ENCODE peak calls at places on chromosomes 2 and 18, in five cellular contexts. One of them, this sample, is unnamed. For H3K27me3, the result is how much of the 10 kb centered on the place peaks cover.

GRCh38 chr2:26577442-26578433 is 63.4 kb downstream of the CIB4 start:
- DNase-seq in cardiac muscle cell: peak
- DNase-seq in mammary epithelial cell: peak
- DNase-seq in HCT116: peak
- DNase-seq in heart right ventricle: peak
- DNase-seq in this sample: peak

GRCh38 chr2:239386872-239387445 is 13.9 kb downstream of the HDAC4 start:
- DNase-seq in cardiac muscle cell: no peak
- DNase-seq in mammary epithelial cell: no peak
- DNase-seq in HCT116: no peak
- DNase-seq in heart right ventricle: no peak
- DNase-seq in this sample: no peak

GRCh38 chr2:55133467-55134315 is 83.4 kb upstream of the RTN4 start:
- DNase-seq in cardiac muscle cell: peak
- DNase-seq in mammary epithelial cell: peak
- DNase-seq in HCT116: no peak
- DNase-seq in heart right ventricle: peak
- DNase-seq in this sample: peak

GRCh38 chr2:129443235-129443884 is 536.1 kb upstream of the RAB6C start:
- DNase-seq in cardiac muscle cell: no peak
- DNase-seq in mammary epithelial cell: no peak
- DNase-seq in HCT116: peak
- DNase-seq in heart right ventricle: no peak
- DNase-seq in this sample: no peak

GRCh38 chr2:119259296-119259860 is 35.7 kb downstream of the STEAP3 start:
- DNase-seq in cardiac muscle cell: peak
- DNase-seq in mammary epithelial cell: no peak
- DNase-seq in HCT116: no peak
- DNase-seq in heart right ventricle: no peak
- DNase-seq in this sample: no peak

GRCh38 chr2:49251766-49252165 is 97.5 kb upstream of the FSHR start:
- DNase-seq in cardiac muscle cell: peak
- DNase-seq in mammary epithelial cell: no peak
- DNase-seq in HCT116: no peak
- DNase-seq in heart right ventricle: no peak
- DNase-seq in this sample: no peak

GRCh38 chr2:161625314-161625919 is 1.2 kb downstream of the SLC4A10 start:
- DNase-seq in cardiac muscle cell: no peak
- DNase-seq in mammary epithelial cell: no peak
- DNase-seq in HCT116: no peak
- DNase-seq in heart right ventricle: no peak
- DNase-seq in this sample: no peak

GRCh38 chr2:230893881-230894781 is 29.4 kb downstream of the ITM2C start:
- DNase-seq in cardiac muscle cell: no peak
- DNase-seq in mammary epithelial cell: no peak
- DNase-seq in HCT116: no peak
- DNase-seq in heart right ventricle: no peak
- DNase-seq in this sample: no peak

GRCh38 chr18:50192903-50193795 is 1.8 kb downstream of the MYO5B start:
- DNase-seq in cardiac muscle cell: no peak
- DNase-seq in mammary epithelial cell: peak
- DNase-seq in HCT116: no peak
- DNase-seq in heart right ventricle: no peak
- DNase-seq in this sample: no peak

GRCh38 chr2:120373424-120373823 is 27.5 kb downstream of the INHBB start:
- DNase-seq in cardiac muscle cell: no peak
- DNase-seq in mammary epithelial cell: no peak
- DNase-seq in HCT116: no peak
- DNase-seq in heart right ventricle: no peak
- DNase-seq in this sample: no peak

GRCh38 chr18:67023059-67023458 is 419.2 kb upstream of the CDH19 start:
- DNase-seq in cardiac muscle cell: no peak
- DNase-seq in mammary epithelial cell: no peak
- DNase-seq in HCT116: no peak
- DNase-seq in heart right ventricle: no peak
- DNase-seq in this sample: no peak

GRCh38 chr2:36461039-36461681 is 105.6 kb downstream of the CRIM1 start:
- DNase-seq in cardiac muscle cell: peak
- DNase-seq in mammary epithelial cell: peak
- DNase-seq in HCT116: peak
- DNase-seq in heart right ventricle: no peak
- DNase-seq in this sample: no peak

GRCh38 chr2:20071397-20072383 is 20.3 kb upstream of the LAPTM4A start:
- DNase-seq in cardiac muscle cell: peak
- DNase-seq in mammary epithelial cell: peak
- DNase-seq in HCT116: no peak
- DNase-seq in heart right ventricle: peak
- DNase-seq in this sample: no peak
- H3K4me3 ChIP-seq in cardiac muscle cell: no peak
- H3K4me3 ChIP-seq in mammary epithelial cell: no peak
- H3K4me3 ChIP-seq in HCT116: no peak
- H3K4me3 ChIP-seq in heart right ventricle: no peak
- H3K4me3 ChIP-seq in this sample: no peak

GRCh38 chr18:79770501-79770815 is 27.3 kb upstream of the KCNG2 start:
- DNase-seq in cardiac muscle cell: no peak
- DNase-seq in mammary epithelial cell: no peak
- DNase-seq in HCT116: no peak
- DNase-seq in heart right ventricle: no peak
- DNase-seq in this sample: no peak
- H3K27me3 ChIP-seq in cardiac muscle cell: under half
- H3K27me3 ChIP-seq in mammary epithelial cell: under half
- H3K27me3 ChIP-seq in HCT116: under half
- H3K27me3 ChIP-seq in heart right ventricle: under half
- H3K27me3 ChIP-seq in this sample: under half

GRCh38 chr18:55988537-55988936 is 400.5 kb upstream of the TCF4 start:
- DNase-seq in cardiac muscle cell: peak
- DNase-seq in mammary epithelial cell: peak
- DNase-seq in HCT116: no peak
- DNase-seq in heart right ventricle: peak
- DNase-seq in this sample: no peak
- H3K27ac ChIP-seq in cardiac muscle cell: no peak
- H3K27ac ChIP-seq in mammary epithelial cell: no peak
- H3K27ac ChIP-seq in HCT116: no peak
- H3K27ac ChIP-seq in heart right ventricle: peak
- H3K27ac ChIP-seq in this sample: no peak

GRCh38 chr18:56373601-56374000 is 264.8 kb downstream of the TXNL1 start:
- DNase-seq in cardiac muscle cell: no peak
- DNase-seq in mammary epithelial cell: peak
- DNase-seq in HCT116: no peak
- DNase-seq in heart right ventricle: no peak
- DNase-seq in this sample: no peak
- H3K4me3 ChIP-seq in cardiac muscle cell: no peak
- H3K4me3 ChIP-seq in mammary epithelial cell: no peak
- H3K4me3 ChIP-seq in HCT116: no peak
- H3K4me3 ChIP-seq in heart right ventricle: no peak
- H3K4me3 ChIP-seq in this sample: no peak

DNA sequence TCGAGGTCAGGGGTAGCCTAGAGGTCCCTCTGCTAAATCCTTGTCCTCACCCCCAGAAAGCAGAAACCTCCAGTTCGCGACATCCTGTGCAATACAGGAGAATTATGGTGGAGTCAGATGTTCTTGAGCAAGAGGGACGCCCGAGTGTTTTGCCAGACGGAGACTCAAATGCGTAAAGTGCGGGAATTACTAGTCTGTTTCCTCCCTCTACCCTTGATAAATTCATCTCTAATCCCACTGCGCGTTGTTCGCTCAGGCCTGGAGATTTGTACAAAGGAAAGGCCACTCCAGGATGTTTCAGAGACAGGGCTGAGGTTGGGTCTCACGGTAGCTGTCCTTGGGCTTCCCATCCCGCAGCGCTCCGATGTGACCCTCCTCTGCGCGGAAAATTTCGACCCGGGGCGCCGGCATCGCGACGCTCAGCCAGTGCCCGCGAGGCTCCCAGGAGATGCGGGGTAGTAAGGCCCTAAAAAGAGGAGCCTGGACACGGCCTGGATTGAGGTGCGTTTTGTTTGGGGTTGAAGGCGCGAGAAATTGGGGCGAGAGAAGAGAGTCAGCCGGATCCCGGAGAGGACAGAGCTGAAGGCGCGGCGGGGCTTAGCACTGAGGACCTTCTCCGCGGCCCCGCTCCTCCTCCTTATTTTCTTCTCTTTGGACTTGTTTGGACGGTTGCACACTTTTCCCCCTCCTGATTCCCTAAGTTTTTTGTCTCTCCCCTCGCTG is 2.6 kb upstream of the NEUROD1 start:
- DNase-seq in cardiac muscle cell: no peak
- DNase-seq in mammary epithelial cell: no peak
- DNase-seq in HCT116: no peak
- DNase-seq in heart right ventricle: no peak
- DNase-seq in this sample: no peak
- H3K27me3 ChIP-seq in cardiac muscle cell: half or more
- H3K27me3 ChIP-seq in mammary epithelial cell: half or more
- H3K27me3 ChIP-seq in HCT116: under half
- H3K27me3 ChIP-seq in heart right ventricle: under half
- H3K27me3 ChIP-seq in this sample: under half

GRCh38 chr2:183505911-183506310 is 381.7 kb downstream of the NUP35 start:
- DNase-seq in cardiac muscle cell: no peak
- DNase-seq in mammary epithelial cell: no peak
- DNase-seq in HCT116: no peak
- DNase-seq in heart right ventricle: no peak
- DNase-seq in this sample: no peak
- H3K27ac ChIP-seq in cardiac muscle cell: no peak
- H3K27ac ChIP-seq in mammary epithelial cell: no peak
- H3K27ac ChIP-seq in HCT116: no peak
- H3K27ac ChIP-seq in heart right ventricle: no peak
- H3K27ac ChIP-seq in this sample: no peak

DNA sequence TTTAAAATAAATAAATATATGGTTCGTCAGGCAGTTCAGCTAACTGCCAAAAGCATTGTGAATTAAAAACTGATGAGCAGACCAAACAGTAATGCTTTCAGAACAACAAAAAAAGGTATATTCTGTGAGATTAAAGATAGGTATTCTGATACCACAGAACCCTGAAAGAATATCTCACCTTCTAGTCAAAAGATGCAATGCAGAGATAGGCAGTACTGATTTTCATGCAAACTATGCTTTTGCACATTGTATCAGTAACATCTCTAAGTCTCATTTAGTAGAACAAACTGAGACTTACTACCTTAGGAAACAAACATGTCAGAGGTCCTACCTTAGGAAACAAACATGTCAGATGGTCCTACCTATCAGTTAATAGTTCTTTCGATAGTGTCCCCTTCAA is 32.4 kb downstream of the CUL3 start:
- DNase-seq in cardiac muscle cell: no peak
- DNase-seq in mammary epithelial cell: no peak
- DNase-seq in HCT116: no peak
- DNase-seq in heart right ventricle: no peak
- DNase-seq in this sample: no peak
- H3K4me3 ChIP-seq in cardiac muscle cell: no peak
- H3K4me3 ChIP-seq in mammary epithelial cell: no peak
- H3K4me3 ChIP-seq in HCT116: no peak
- H3K4me3 ChIP-seq in heart right ventricle: no peak
- H3K4me3 ChIP-seq in this sample: no peak

DNA sequence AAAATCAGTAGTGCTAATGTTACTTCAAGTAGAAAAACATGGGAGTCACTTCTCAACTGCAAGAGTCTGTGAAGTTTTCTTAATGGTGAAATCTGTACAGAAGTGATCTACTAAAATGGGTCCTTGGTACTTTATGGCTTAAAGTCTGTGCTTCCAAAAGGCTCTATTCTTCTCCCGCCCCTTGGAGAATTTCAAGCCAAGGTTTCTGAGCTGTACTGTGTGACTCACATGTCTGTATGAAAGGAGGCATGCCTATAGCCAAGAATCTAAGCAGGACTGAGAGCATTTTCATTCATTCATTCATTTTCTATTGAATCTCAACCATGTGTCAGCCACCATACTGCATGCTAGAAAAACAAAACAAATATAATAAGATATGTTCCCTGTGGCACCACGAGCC is 19.8 kb upstream of the DDX18 start:
- DNase-seq in cardiac muscle cell: no peak
- DNase-seq in mammary epithelial cell: no peak
- DNase-seq in HCT116: no peak
- DNase-seq in heart right ventricle: no peak
- DNase-seq in this sample: no peak
- H3K27me3 ChIP-seq in cardiac muscle cell: under half
- H3K27me3 ChIP-seq in mammary epithelial cell: under half
- H3K27me3 ChIP-seq in HCT116: under half
- H3K27me3 ChIP-seq in heart right ventricle: under half
- H3K27me3 ChIP-seq in this sample: under half